ENCODE peak calls at places on chromosomes 5 and 9, in seven cellular contexts. V, S, Y, M, F, G and D are unnamed samples. For H3K79me1, the result is how much of the 10 kb centered on the place peaks cover.

GRCh38 chr9:35114921-35115341 is 731 bp downstream of the ATOSB start:
- DNase-seq in V (peak), S (peak), Y (no peak), M (peak), F (no peak), G (peak), D (peak)

GRCh38 chr5:14417232-14417730 is 164.3 kb upstream of the OTULINL start:
- DNase-seq in V (peak), S (no peak), Y (peak), M (peak), F (no peak), G (no peak), D (peak)

GRCh38 chr5:176888016-176888864 is 10.9 kb downstream of the HK3 start:
- DNase-seq in V (no peak), S (no peak), Y (no peak), M (no peak), F (no peak), G (no peak), D (peak)

GRCh38 chr5:66246621-66247020 is 102.5 kb downstream of the SREK1 start:
- DNase-seq in V (no peak), S (no peak), Y (peak), M (peak), F (no peak), G (peak), D (no peak)

GRCh38 chr5:93165559-93165958 is 415.5 kb downstream of the NR2F1-AS1 start:
- DNase-seq in V (no peak), S (no peak), Y (no peak), M (no peak), F (no peak), G (no peak), D (no peak)

GRCh38 chr9:114216081-114216480 is 60.7 kb downstream of the COL27A1 start:
- DNase-seq in V (no peak), S (no peak), Y (peak), M (no peak), F (no peak), G (no peak), D (no peak)

GRCh38 chr9:98429613-98430012 is 174.2 kb upstream of the TBC1D2 start:
- DNase-seq in V (peak), S (no peak), Y (peak), M (peak), F (no peak), G (no peak), D (no peak)

GRCh38 chr5:151234476-151235238 is 10.8 kb upstream of the CCDC69 start:
- DNase-seq in V (no peak), S (no peak), Y (peak), M (peak), F (no peak), G (no peak), D (no peak)

GRCh38 chr5:110925916-110926315 is 145.6 kb upstream of the TSLP start:
- DNase-seq in V (no peak), S (no peak), Y (no peak), M (no peak), F (no peak), G (no peak), D (no peak)

GRCh38 chr5:97041239-97041638 is 101.2 kb downstream of the LIX1 start:
- DNase-seq in V (no peak), S (no peak), Y (no peak), M (no peak), F (no peak), G (peak), D (no peak)

GRCh38 chr5:22471154-22471553 is 382.0 kb downstream of the CDH12 start:
- DNase-seq in V (no peak), S (no peak), Y (no peak), M (no peak), F (no peak), G (no peak), D (no peak)

GRCh38 chr5:32541241-32541640 is 44.1 kb upstream of the SUB1 start:
- DNase-seq in V (no peak), S (no peak), Y (peak), M (no peak), F (no peak), G (no peak), D (no peak)

GRCh38 chr5:32540446-32540845 is 44.9 kb upstream of the SUB1 start:
- DNase-seq in V (no peak), S (no peak), Y (no peak), M (no peak), F (no peak), G (no peak), D (no peak)

GRCh38 chr5:32543291-32543690 is 42.1 kb upstream of the SUB1 start:
- DNase-seq in V (no peak), S (no peak), Y (no peak), M (no peak), F (no peak), G (peak), D (no peak)

GRCh38 chr5:32542216-32543059 is 42.9 kb upstream of the SUB1 start:
- DNase-seq in V (no peak), S (no peak), Y (peak), M (peak), F (no peak), G (peak), D (no peak)

GRCh38 chr5:32545102-32545847 is 40.1 kb upstream of the SUB1 start:
- DNase-seq in V (no peak), S (no peak), Y (no peak), M (no peak), F (no peak), G (no peak), D (no peak)
- H3K79me1 ChIP-seq in V (under half), S (under half), Y (under half), M (under half), F (under half), G (under half), D (under half)

GRCh38 chr9:88628114-88628513 is 93.1 kb downstream of the NXNL2 start:
- DNase-seq in V (no peak), S (no peak), Y (no peak), M (no peak), F (no peak), G (peak), D (no peak)
- H4K8ac ChIP-seq in V (no peak), S (no peak), Y (no peak), M (no peak), F (no peak), G (no peak), D (no peak)

GRCh38 chr5:174404848-174405247 is 319.5 kb upstream of the MSX2 start:
- DNase-seq in V (no peak), S (no peak), Y (no peak), M (no peak), F (no peak), G (no peak), D (no peak)
- H3K79me1 ChIP-seq in V (under half), S (under half), Y (under half), M (under half), F (under half), G (under half), D (under half)

GRCh38 chr5:175701797-175702196 is 43.9 kb downstream of the HRH2 start:
- DNase-seq in V (no peak), S (no peak), Y (no peak), M (no peak), F (no peak), G (no peak), D (no peak)
- H4K8ac ChIP-seq in V (no peak), S (no peak), Y (no peak), M (no peak), F (no peak), G (no peak), D (no peak)

GRCh38 chr5:174217527-174217926 is 172.0 kb downstream of the NSG2 start:
- DNase-seq in V (peak), S (no peak), Y (no peak), M (no peak), F (no peak), G (no peak), D (no peak)
- H3K79me1 ChIP-seq in V (under half), S (under half), Y (under half), M (under half), F (under half), G (under half), D (under half)

GRCh38 chr5:168375214-168375613 is 83.8 kb downstream of the WWC1 start:
- DNase-seq in V (no peak), S (no peak), Y (no peak), M (no peak), F (no peak), G (no peak), D (no peak)

GRCh38 chr5:168372351-168372946 is 81.0 kb downstream of the WWC1 start:
- DNase-seq in V (no peak), S (no peak), Y (no peak), M (no peak), F (no peak), G (no peak), D (no peak)

GRCh38 chr5:168368854-168369253 is 77.4 kb downstream of the WWC1 start:
- DNase-seq in V (no peak), S (no peak), Y (no peak), M (no peak), F (no peak), G (no peak), D (no peak)

GRCh38 chr5:168374532-168374931 is 83.1 kb downstream of the WWC1 start:
- DNase-seq in V (no peak), S (no peak), Y (peak), M (no peak), F (no peak), G (no peak), D (no peak)

DNA sequence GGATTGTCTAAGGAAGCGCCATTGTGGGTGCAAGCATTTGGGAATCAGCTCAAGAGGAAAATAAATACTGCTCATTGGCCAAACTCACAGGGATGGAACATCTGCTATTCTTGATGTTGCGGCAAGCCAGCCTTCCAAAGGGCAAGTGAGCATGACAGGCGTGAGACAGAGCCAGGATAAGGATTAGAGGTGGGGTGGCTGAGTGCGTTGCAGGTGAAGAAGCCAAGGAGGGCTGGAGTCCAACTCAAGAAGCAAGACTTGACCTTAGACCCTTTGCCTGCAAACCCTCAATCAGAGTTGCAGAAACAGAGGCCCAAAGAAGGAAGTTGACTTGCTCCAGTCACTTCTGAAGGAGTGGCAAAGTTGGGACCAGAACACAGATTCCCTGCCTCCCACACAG is 79.4 kb downstream of the WWC1 start:
- DNase-seq in V (no peak), S (no peak), Y (no peak), M (no peak), F (no peak), G (no peak), D (no peak)
- H4K8ac ChIP-seq in V (no peak), S (no peak), Y (no peak), M (no peak), F (no peak), G (no peak), D (no peak)

DNA sequence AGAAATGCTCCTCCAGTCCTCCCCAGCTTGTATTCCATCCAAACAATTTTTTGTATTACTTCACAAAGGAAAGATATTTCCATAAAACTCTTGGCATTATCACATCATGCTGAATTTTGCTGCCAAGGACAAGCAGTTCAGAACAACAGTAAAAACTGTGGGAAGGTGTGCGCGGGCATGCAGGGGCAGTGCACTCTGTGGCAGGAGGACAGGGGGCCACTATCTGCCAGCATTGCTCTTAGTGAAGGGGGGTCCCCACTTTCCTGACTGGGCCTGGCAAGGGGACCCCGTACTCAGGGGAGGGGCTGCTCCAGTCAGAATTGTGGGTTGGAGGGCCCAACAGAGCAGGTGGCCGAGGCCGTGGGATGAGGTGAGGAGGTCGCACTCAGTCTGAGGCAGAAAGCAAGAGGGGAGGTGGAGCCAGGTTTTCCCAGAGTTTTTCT is 32.8 kb downstream of the ANGPTL2 start:
- DNase-seq in V (no peak), S (no peak), Y (no peak), M (no peak), F (no peak), G (no peak), D (no peak)
- H3K79me1 ChIP-seq in V (under half), S (under half), Y (under half), M (under half), F (under half), G (under half), D (under half)

DNA sequence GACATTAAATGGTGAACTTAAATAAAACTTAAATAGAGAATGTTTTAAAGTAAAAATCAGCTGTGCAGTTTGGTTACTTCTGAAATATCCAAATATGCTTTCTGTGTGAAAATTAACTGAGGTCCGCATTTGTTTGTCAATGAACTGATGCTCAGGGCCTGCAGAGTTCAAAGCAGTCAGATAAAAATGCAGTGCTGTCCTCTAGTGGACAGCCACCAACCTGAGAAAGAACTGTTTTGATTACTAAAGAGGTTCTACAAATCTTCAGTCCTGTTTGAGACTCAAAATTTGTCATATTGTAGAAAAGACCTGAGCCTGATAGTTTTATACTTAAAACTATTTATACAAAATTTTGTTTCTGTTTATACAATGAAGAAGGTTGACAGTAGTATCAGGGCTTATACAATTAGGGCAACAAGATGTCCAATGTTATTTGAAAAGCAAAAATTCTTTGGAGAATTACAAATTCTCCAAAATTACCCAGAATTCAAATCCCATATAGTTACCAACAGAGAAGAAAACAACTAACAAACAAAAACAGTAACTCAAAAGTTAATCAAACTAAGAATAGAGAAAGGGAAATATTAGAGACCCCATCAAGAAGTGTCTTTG is 232.3 kb upstream of the TBCA start:
- DNase-seq in V (peak), S (no peak), Y (peak), M (peak), F (no peak), G (peak), D (no peak)
- H4K8ac ChIP-seq in V (no peak), S (no peak), Y (no peak), M (no peak), F (no peak), G (no peak), D (no peak)